ENCODE peak calls at places on chromosome 5, in five cellular contexts. L is AG04450, X is cardiac muscle cell, J is esophagus muscularis mucosa, T is heart right ventricle. Z is an unnamed sample.

GRCh38 chr5:178667109-178667508 is 40.3 kb upstream of the CLK4 start:
- DNase-seq in L (no peak), X (peak), J (no peak), T (no peak), Z (no peak)

GRCh38 chr5:120139039-120139438 is 325.1 kb upstream of the PRR16 start:
- DNase-seq in L (peak), X (peak), J (no peak), T (peak), Z (peak)

GRCh38 chr5:72280655-72281069 is 39.4 kb downstream of the MRPS27 start:
- DNase-seq in L (no peak), X (peak), J (no peak), T (no peak), Z (no peak)

GRCh38 chr5:148776780-148777179 is 49.6 kb upstream of the ADRB2 start:
- DNase-seq in L (peak), X (peak), J (no peak), T (no peak), Z (peak)

GRCh38 chr5:40397976-40398375 is 281.7 kb upstream of the PTGER4 start:
- DNase-seq in L (no peak), X (no peak), J (no peak), T (no peak), Z (no peak)

GRCh38 chr5:179244051-179244450 is 101.2 kb downstream of the ADAMTS2 start:
- DNase-seq in L (no peak), X (peak), J (no peak), T (no peak), Z (no peak)

GRCh38 chr5:33166522-33166921 is 274.2 kb upstream of the TARS1 start:
- DNase-seq in L (no peak), X (no peak), J (no peak), T (no peak), Z (no peak)

GRCh38 chr5:127801751-127802476 is 98.7 kb downstream of the CCDC192 start:
- DNase-seq in L (no peak), X (peak), J (no peak), T (no peak), Z (no peak)

GRCh38 chr5:6545770-6546690 is 86.8 kb downstream of the NSUN2 start:
- DNase-seq in L (no peak), X (no peak), J (peak), T (no peak), Z (no peak)

GRCh38 chr5:54745599-54745998 is 228.0 kb downstream of the SNX18 start:
- DNase-seq in L (no peak), X (no peak), J (peak), T (no peak), Z (no peak)

GRCh38 chr5:60960591-60960990 is 15.6 kb downstream of the NDUFAF2 start:
- DNase-seq in L (no peak), X (peak), J (no peak), T (no peak), Z (no peak)

GRCh38 chr5:68653471-68653870 is 437.9 kb downstream of the PIK3R1 start:
- DNase-seq in L (no peak), X (no peak), J (no peak), T (no peak), Z (no peak)

GRCh38 chr5:17180957-17181723 is 36.3 kb upstream of the BASP1 start:
- DNase-seq in L (peak), X (peak), J (no peak), T (no peak), Z (peak)

GRCh38 chr5:94021246-94021645 is 279.8 kb upstream of the POU5F2 start:
- DNase-seq in L (no peak), X (peak), J (no peak), T (no peak), Z (no peak)

GRCh38 chr5:143826909-143827514 is 15.1 kb downstream of the HMHB1 start:
- DNase-seq in L (no peak), X (no peak), J (no peak), T (no peak), Z (no peak)

GRCh38 chr5:96648598-96648997 is 13.6 kb upstream of the CAST start:
- DNase-seq in L (no peak), X (no peak), J (no peak), T (no peak), Z (no peak)

GRCh38 chr5:77015938-77016569 is 14.2 kb upstream of the AGGF1 start:
- DNase-seq in L (peak), X (peak), J (no peak), T (peak), Z (peak)

GRCh38 chr5:956941-957729 is 51.5 kb upstream of the NKD2 start:
- DNase-seq in L (peak), X (peak), J (no peak), T (peak), Z (peak)

GRCh38 chr5:103519550-103519949 is 43.0 kb downstream of the NUDT12 start:
- DNase-seq in L (no peak), X (no peak), J (no peak), T (no peak), Z (no peak)

GRCh38 chr5:1665231-1665630 is 134.4 kb downstream of the MRPL36 start:
- DNase-seq in L (no peak), X (no peak), J (peak), T (no peak), Z (no peak)

GRCh38 chr5:431001-431710 is 11.8 kb upstream of the EXOC3 start:
- DNase-seq in L (no peak), X (peak), J (no peak), T (no peak), Z (no peak)

GRCh38 chr5:136197462-136198142 is 4.6 kb upstream of the SMIM32 start:
- DNase-seq in L (no peak), X (no peak), J (peak), T (no peak), Z (no peak)

GRCh38 chr5:34957857-34958690 is 28.7 kb downstream of the DNAJC21 start:
- DNase-seq in L (no peak), X (peak), J (no peak), T (no peak), Z (no peak)

GRCh38 chr5:146098047-146098446 is 7.3 kb downstream of the PLAC8L1 start:
- DNase-seq in L (no peak), X (no peak), J (no peak), T (no peak), Z (no peak)

GRCh38 chr5:153970496-153970895 is 68.2 kb downstream of the FAM114A2 start:
- DNase-seq in L (no peak), X (no peak), J (peak), T (no peak), Z (no peak)

GRCh38 chr5:97194366-97194765 is 11.3 kb upstream of the RIOK2 start:
- DNase-seq in L (no peak), X (no peak), J (no peak), T (no peak), Z (no peak)

GRCh38 chr5:74542477-74542876 is 98.1 kb downstream of the ENC1 start:
- DNase-seq in L (no peak), X (peak), J (no peak), T (no peak), Z (no peak)

GRCh38 chr5:72601861-72602260 is 94.7 kb upstream of the ZNF366 start:
- DNase-seq in L (no peak), X (no peak), J (no peak), T (no peak), Z (no peak)

GRCh38 chr5:32542216-32543059 is 42.9 kb upstream of the SUB1 start:
- DNase-seq in L (no peak), X (peak), J (no peak), T (no peak), Z (no peak)

GRCh38 chr5:33470544-33470943 is 29.8 kb downstream of the TARS1 start:
- DNase-seq in L (peak), X (peak), J (no peak), T (no peak), Z (peak)

GRCh38 chr5:143985832-143986485 is 174.0 kb downstream of the HMHB1 start:
- DNase-seq in L (peak), X (peak), J (no peak), T (no peak), Z (peak)

GRCh38 chr5:179437341-179438001 is 92.2 kb upstream of the ADAMTS2 start:
- DNase-seq in L (no peak), X (no peak), J (no peak), T (no peak), Z (no peak)

GRCh38 chr5:151183451-151184245 is 26.1 kb upstream of the ANXA6 start:
- DNase-seq in L (no peak), X (no peak), J (peak), T (no peak), Z (no peak)

GRCh38 chr5:7745882-7746735 is 104.8 kb downstream of the CFAP90 start:
- DNase-seq in L (peak), X (peak), J (no peak), T (peak), Z (peak)

GRCh38 chr5:181164076-181164952 is 16.9 kb downstream of the OR2V2 start:
- DNase-seq in L (no peak), X (peak), J (no peak), T (no peak), Z (no peak)

GRCh38 chr5:128905225-128906110 is 59.8 kb upstream of the SLC27A6 start:
- DNase-seq in L (peak), X (peak), J (no peak), T (peak), Z (peak)

GRCh38 chr5:84564311-84564710 is 179.6 kb upstream of the EDIL3 start:
- DNase-seq in L (peak), X (peak), J (no peak), T (no peak), Z (peak)

GRCh38 chr5:97225222-97225621 is 42.2 kb upstream of the RIOK2 start:
- DNase-seq in L (no peak), X (no peak), J (no peak), T (no peak), Z (no peak)

GRCh38 chr5:107670927-107671741 is at the start of gene EFNA5:
- DNase-seq in L (no peak), X (peak), J (no peak), T (peak), Z (no peak)

GRCh38 chr5:67013719-67014118 is 182.9 kb downstream of the CD180 start:
- DNase-seq in L (no peak), X (no peak), J (no peak), T (no peak), Z (no peak)

GRCh38 chr5:67014191-67014590 is 182.4 kb downstream of the CD180 start:
- DNase-seq in L (no peak), X (no peak), J (no peak), T (no peak), Z (no peak)

GRCh38 chr5:67012241-67012640 is 184.4 kb downstream of the CD180 start:
- DNase-seq in L (no peak), X (no peak), J (no peak), T (no peak), Z (no peak)

GRCh38 chr5:67015577-67016290 is 180.9 kb downstream of the CD180 start:
- DNase-seq in L (peak), X (peak), J (no peak), T (no peak), Z (no peak)

GRCh38 chr5:67014957-67015400 is 181.6 kb downstream of the CD180 start:
- DNase-seq in L (no peak), X (peak), J (no peak), T (no peak), Z (no peak)
- H3K4me3 ChIP-seq in L (peak), X (no peak), J (peak), T (peak), Z (no peak)

DNA sequence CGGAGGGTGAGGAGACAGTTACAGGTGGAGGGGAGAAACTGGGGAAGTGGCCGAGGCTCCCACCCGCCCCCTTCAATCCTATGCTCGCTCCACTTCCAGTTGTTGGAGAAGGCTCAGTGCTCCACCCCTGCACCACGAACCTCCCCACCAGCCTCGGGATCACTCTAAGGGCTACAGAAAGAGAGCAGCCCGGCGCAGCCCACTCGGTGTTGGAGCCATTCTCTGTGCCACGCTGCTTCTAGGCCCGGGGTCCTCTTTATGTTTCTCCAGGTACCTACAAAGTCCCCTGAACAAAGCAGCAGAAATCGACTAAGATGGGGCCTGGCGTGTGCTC is 12.0 kb downstream of the PDGFRB start:
- DNase-seq in L (no peak), X (peak), J (no peak), T (no peak), Z (no peak)
- H3K4me3 ChIP-seq in L (peak), X (no peak), J (peak), T (peak), Z (peak)

GRCh38 chr5:65803699-65804426 is 81.9 kb downstream of the NLN start:
- DNase-seq in L (no peak), X (peak), J (no peak), T (no peak), Z (no peak)
- H3K4me3 ChIP-seq in L (no peak), X (no peak), J (no peak), T (no peak), Z (no peak)

DNA sequence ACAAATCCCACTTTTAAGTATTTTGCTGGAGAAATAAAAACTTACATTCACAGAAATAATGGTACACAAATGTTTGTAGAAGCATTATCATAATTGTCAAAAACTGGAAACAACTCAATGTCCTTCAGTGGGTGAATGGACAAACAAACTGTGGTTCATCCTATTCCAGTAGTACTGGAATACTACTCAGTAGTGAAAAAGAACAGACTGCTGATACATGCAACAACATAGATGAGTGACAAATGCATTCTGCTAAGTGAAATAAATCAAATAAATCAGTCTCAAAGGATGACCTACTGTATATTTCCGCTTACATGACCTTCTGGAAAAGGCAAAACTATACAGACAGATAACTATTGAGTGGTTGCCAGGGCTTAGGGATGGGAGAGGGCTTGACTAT is 114.1 kb downstream of the ANKRD55 start:
- DNase-seq in L (no peak), X (no peak), J (no peak), T (no peak), Z (no peak)
- H3K4me3 ChIP-seq in L (no peak), X (no peak), J (no peak), T (no peak), Z (no peak)

GRCh38 chr5:66958984-66959641 is 237.5 kb downstream of the CD180 start:
- DNase-seq in L (peak), X (peak), J (no peak), T (peak), Z (peak)

GRCh38 chr5:66956439-66956838 is 240.2 kb downstream of the CD180 start:
- DNase-seq in L (no peak), X (no peak), J (no peak), T (no peak), Z (no peak)

GRCh38 chr5:66960373-66961137 is 236.0 kb downstream of the CD180 start:
- DNase-seq in L (no peak), X (peak), J (no peak), T (no peak), Z (no peak)

GRCh38 chr5:66958126-66958983 is 238.2 kb downstream of the CD180 start:
- DNase-seq in L (no peak), X (peak), J (no peak), T (peak), Z (no peak)

DNA sequence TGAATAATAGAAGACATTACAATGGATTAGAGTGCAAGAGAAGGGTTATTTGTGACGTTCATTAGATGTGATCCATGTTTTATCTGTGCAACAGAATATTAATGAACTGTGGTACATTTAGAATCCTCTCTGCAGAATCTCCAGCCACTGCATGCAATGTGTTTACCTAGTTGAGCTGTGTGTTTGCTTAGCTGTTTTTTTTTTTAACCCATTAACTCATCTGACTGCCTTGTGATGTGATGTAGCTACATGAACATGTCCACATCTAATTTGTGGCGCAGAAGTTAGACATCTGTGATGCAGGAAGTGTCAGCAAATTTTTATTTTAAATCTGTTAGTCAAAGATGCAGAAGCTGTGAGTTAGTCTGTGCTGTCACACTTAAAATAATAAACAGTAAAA is 236.9 kb downstream of the CD180 start:
- DNase-seq in L (no peak), X (no peak), J (no peak), T (no peak), Z (no peak)
- H3K4me3 ChIP-seq in L (peak), X (peak), J (peak), T (peak), Z (peak)